ENCODE peak calls at places on chromosomes 4 and X, in ten cellular contexts. P is stimulated activated CD4-positive, alpha-beta T cell treated with anti-CD3 and anti-CD28 coated beads, Interleukin-2, amount 100 ng/mL, for 24 hours; A is CD8-positive, alpha-beta memory T cell; Z is aorta; K is activated naive CD4-positive, alpha-beta T cell; W is retinal pigment epithelial cell; J is ACHN; I is GM18507; Q is lower lobe of right lung; T is T-helper 9 cell. X is an unnamed sample.

GRCh38 chr4:748461-748860 is 42.8 kb downstream of the PCGF3 start:
- DNase-seq in P (no peak), I (no peak), Z (no peak), T (no peak), J (no peak), A (no peak), K (no peak), Q (no peak), W (no peak), X (no peak)

GRCh38 chr4:73434311-73434710 is 1.7 kb upstream of the AFP start:
- DNase-seq in T (no peak), I (no peak), J (peak; percentile 30), A (no peak), W (no peak), K (no peak), Q (no peak), Z (no peak), P (no peak), X (no peak)

GRCh38 chrX:68914337-68914989 is 85.6 kb downstream of the EFNB1 start:
- DNase-seq in Z (no peak), T (no peak), P (no peak), J (no peak), I (no peak), K (no peak), Q (no peak), W (no peak), A (no peak), X (no peak)

GRCh38 chr4:37976513-37976912 is 16.3 kb downstream of the PTTG2 start:
- DNase-seq in Q (no peak), P (no peak), T (no peak), A (no peak), W (no peak), I (no peak), Z (no peak), K (no peak), J (peak; percentile 10), X (no peak)

GRCh38 chrX:55787727-55788126 is 70.2 kb downstream of the RRAGB start:
- DNase-seq in Z (no peak), W (no peak), K (no peak), A (no peak), Q (no peak), T (no peak), J (no peak), P (no peak), I (no peak), X (no peak)

GRCh38 chr4:1567519-1567807 is 116.7 kb downstream of the FAM53A start:
- DNase-seq in K (no peak), I (no peak), J (no peak), Z (peak; percentile 72), P (no peak), W (no peak), Q (peak; percentile 38), A (no peak), T (no peak), X (no peak)

GRCh38 chr4:92241094-92241493 is 62.7 kb upstream of the GRID2 start:
- DNase-seq in A (no peak), T (no peak), I (no peak), Q (no peak), P (no peak), Z (no peak), J (no peak), W (no peak), K (no peak), X (no peak)

GRCh38 chrX:16695079-16695676 is 17.3 kb downstream of the CTPS2 start:
- DNase-seq in I (no peak), T (peak; percentile 70), P (peak; percentile 73), K (peak; percentile 44), W (no peak), J (peak; percentile 40), A (peak; percentile 34), Z (peak; percentile 84), Q (peak; percentile 50), X (peak; percentile 27)

GRCh38 chrX:94418065-94418464 is 744.1 kb downstream of the FAM133A start:
- DNase-seq in A (no peak), K (no peak), Q (no peak), T (no peak), Z (no peak), I (no peak), W (no peak), J (no peak), P (no peak), X (no peak)

GRCh38 chrX:45715787-45716186 is 515.1 kb upstream of the DIPK2B start:
- DNase-seq in A (no peak), J (peak; percentile 12), W (no peak), Q (no peak), K (no peak), P (no peak), Z (no peak), I (no peak), T (no peak), X (no peak)